ENCODE peak calls at places on chromosomes 11 and 22, in four cellular contexts. O is stimulated activated CD4-positive, alpha-beta T cell treated with anti-CD3 and anti-CD28 coated beads, Interleukin-1b, Interleukin-23, amount 100 ng/mL, for 1 hour; M is NCI-H1930; I is EH. U is an unnamed sample.

GRCh38 chr11:2368851-2369180 is 8.3 kb upstream of the CD81 start:
- DNase-seq in M (no peak), I (no peak), O (no peak), U (no peak)

GRCh38 chr22:36864454-36865215 is 3.8 kb downstream of the NCF4 start:
- DNase-seq in M (no peak), O (no peak), I (no peak), U (no peak)

GRCh38 chr11:86160546-86161149 is 83.9 kb upstream of the EED start:
- DNase-seq in O (no peak), M (no peak), I (peak), U (no peak)

GRCh38 chr11:60594998-60595637 is 79.9 kb downstream of the MS4A13 start:
- DNase-seq in O (no peak), M (no peak), I (no peak), U (no peak)

GRCh38 chr11:69721745-69722144 is 17.9 kb upstream of the FGF19 start:
- DNase-seq in M (no peak), O (no peak), I (peak), U (no peak)

GRCh38 chr22:29987143-29987542 is 93.1 kb upstream of the HORMAD2 start:
- DNase-seq in O (no peak), I (no peak), M (no peak), U (no peak)

GRCh38 chr22:30334601-30335000 is 7.9 kb upstream of the TBC1D10A start:
- DNase-seq in O (no peak), M (no peak), I (no peak), U (no peak)

GRCh38 chr22:27377501-27377900 is 424.1 kb downstream of the MN1 start:
- DNase-seq in M (no peak), O (no peak), I (no peak), U (no peak)

GRCh38 chr11:925496-926301 is at the start of gene AP2A2:
- DNase-seq in I (peak), M (peak), O (peak), U (peak)

GRCh38 chr22:21455334-21456089 is 11.7 kb upstream of the TMEM191C start:
- DNase-seq in M (no peak), O (no peak), I (no peak), U (peak)

GRCh38 chr11:10308208-10308954 is 3.5 kb downstream of the ADM start:
- DNase-seq in O (no peak), M (no peak), I (no peak), U (no peak)

GRCh38 chr22:30607939-30608338 is 965 bp downstream of the TCN2 start:
- DNase-seq in M (no peak), O (no peak), I (no peak), U (no peak)

GRCh38 chr22:19554834-19555404 is 30.7 kb upstream of the CLDN5 start:
- DNase-seq in M (no peak), I (peak), O (no peak), U (no peak)

GRCh38 chr11:58576792-58577440 is 1.3 kb upstream of the LPXN start:
- DNase-seq in I (peak), O (no peak), M (no peak), U (no peak)